ENCODE peak calls at places on chromosomes 5 and 9, in seven cellular contexts. F is OCI-LY7; R is uterus; G is fibroblast of pulmonary artery; E is CD4-positive, alpha-beta T cell; O is AG09319; C is heart left ventricle. I is an unnamed sample.
A peak's percentile ranks its signal among the peaks of the same experiment; 100 is the strongest.

GRCh38 chr9:92055624-92056023 is 59.6 kb downstream of the SPTLC1 start:
- DNase-seq in O (no peak), C (no peak), G (no peak), F (no peak), R (no peak), E (no peak), I (no peak)

GRCh38 chr9:73039253-73039915 is 86.5 kb upstream of the ALDH1A1 start:
- DNase-seq in G (peak; percentile 76), E (no peak), R (peak; percentile 51), C (no peak), F (no peak), O (no peak), I (no peak)

GRCh38 chr9:84271004-84271886 is 69.3 kb downstream of the SLC28A3 start:
- DNase-seq in E (no peak), R (peak; percentile 18), F (peak; percentile 1), G (peak; percentile 81), C (peak; percentile 47), O (peak; percentile 16), I (peak; percentile 64)

GRCh38 chr5:111774525-111774924 is 17.5 kb upstream of the NREP start:
- DNase-seq in C (peak; percentile 38), R (no peak), E (no peak), G (peak; percentile 78), F (peak; percentile 49), O (no peak), I (no peak)

GRCh38 chr5:17169507-17169906 is 47.9 kb upstream of the BASP1 start:
- DNase-seq in E (no peak), C (no peak), G (peak; percentile 92), O (no peak), R (no peak), F (no peak), I (no peak)

GRCh38 chr5:149731617-149732400 is 1.7 kb downstream of the PPARGC1B start:
- DNase-seq in F (peak; percentile 89), C (peak; percentile 93), G (peak; percentile 81), O (no peak), E (peak; percentile 50), R (peak; percentile 80), I (peak; percentile 92)

GRCh38 chr5:96790851-96791513 is 16.8 kb downstream of the ERAP1 start:
- DNase-seq in R (no peak), F (no peak), G (peak; percentile 53), O (no peak), E (no peak), C (no peak), I (no peak)

GRCh38 chr9:136882109-136882946 is 4.0 kb upstream of the TRAF2 start:
- DNase-seq in F (peak; percentile 25), O (peak; percentile 48), C (peak; percentile 47), R (no peak), E (peak; percentile 58), G (peak; percentile 73), I (peak; percentile 88)

GRCh38 chr9:3008091-3008490 is 164.2 kb upstream of the PUM3 start:
- DNase-seq in F (no peak), R (no peak), C (no peak), G (no peak), E (no peak), O (no peak), I (no peak)
- TF ChIP-seq CTCF in F (no peak), R (no peak), C (no peak), G (no peak), E (no peak), O (no peak), I (no peak)

DNA sequence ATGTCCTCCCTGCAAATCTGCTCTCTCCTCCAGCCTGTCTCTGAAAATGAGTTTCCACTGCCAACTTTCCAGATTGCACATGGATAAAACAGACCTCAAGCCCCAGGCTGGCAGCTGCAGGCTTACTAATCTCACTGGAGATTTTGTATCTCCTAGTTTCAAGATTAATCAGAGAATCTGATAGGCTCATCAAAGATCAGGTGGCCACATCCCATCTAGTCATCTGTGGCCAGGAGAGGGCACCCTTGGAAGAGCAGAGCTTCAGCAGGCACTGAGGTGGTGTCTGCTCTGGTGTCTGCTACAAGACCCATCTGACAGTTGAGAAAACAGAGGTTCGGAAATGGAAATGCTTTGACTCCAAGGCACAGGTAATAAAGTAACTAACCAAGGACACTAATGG is 179.0 kb downstream of the MSX2 start:
- DNase-seq in G (no peak), E (no peak), F (no peak), C (no peak), O (no peak), R (no peak), I (no peak)
- TF ChIP-seq CTCF in G (no peak), E (no peak), F (peak; percentile 20), C (no peak), O (no peak), R (no peak), I (no peak)

DNA sequence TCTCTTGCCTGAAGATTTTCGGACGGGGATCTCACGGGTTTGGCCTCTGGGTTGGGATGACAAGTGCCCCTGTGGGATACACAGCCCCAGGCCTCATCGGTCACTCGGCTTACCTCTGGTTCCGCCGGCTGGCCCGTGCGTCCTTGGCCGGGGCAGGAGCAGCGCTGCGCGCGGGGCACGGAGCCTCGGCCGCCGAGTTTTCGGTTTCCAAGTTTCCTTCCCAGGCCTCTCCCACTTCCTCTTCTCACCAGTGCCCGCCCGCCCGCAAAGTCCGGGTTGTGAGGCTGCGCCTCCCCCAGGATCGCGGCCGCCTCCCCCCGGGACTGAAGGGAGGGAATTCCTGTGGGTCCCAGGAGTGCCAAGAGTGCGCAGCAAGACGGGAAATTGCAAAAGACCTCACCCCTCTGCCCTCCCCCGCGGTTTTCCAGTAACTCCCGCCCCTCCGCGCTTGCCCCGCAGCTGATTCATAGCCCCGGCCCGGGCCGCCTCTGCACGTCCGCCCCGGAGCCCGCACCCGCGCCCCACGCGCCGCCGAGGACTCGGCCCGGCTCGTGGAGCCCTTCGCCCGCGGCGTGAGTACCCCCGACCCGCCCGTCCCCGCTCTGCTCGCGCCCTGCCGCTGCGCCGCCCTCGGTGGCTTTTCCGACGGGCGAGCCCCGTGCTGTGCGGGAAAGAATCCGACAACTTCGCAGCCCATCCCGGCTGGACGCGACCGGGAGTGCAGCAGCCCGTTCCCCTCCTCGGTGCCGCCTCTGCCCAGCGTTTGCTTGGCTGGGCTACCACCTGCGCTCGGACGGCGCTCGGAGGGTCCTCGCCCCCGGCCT is at the start of gene OSMR:
- DNase-seq in C (peak; percentile 93), G (peak; percentile 99), E (no peak), R (peak; percentile 97), F (no peak), O (peak; percentile 98), I (peak; percentile 35)
- TF ChIP-seq CTCF in C (no peak), G (no peak), E (no peak), R (no peak), F (no peak), O (no peak), I (no peak)

GRCh38 chr5:42993516-42994284 is 46.4 kb downstream of the ANXA2R start:
- DNase-seq in R (no peak), E (peak; percentile 62), O (no peak), C (no peak), G (peak; percentile 93), F (peak; percentile 46), I (no peak)

GRCh38 chr5:42992035-42992570 is 48.0 kb downstream of the ANXA2R start:
- DNase-seq in R (peak; percentile 61), G (peak; percentile 95), O (no peak), F (no peak), E (peak; percentile 71), C (peak; percentile 91), I (peak; percentile 73)

GRCh38 chr5:42991477-42992034 is 48.6 kb downstream of the ANXA2R start:
- DNase-seq in C (no peak), R (no peak), F (no peak), O (no peak), G (no peak), E (no peak), I (peak; percentile 74)

GRCh38 chr5:42994285-42995151 is 45.6 kb downstream of the ANXA2R start:
- DNase-seq in C (peak; percentile 88), E (peak; percentile 84), O (no peak), F (peak; percentile 92), G (peak; percentile 95), R (peak; percentile 84), I (peak; percentile 65)

DNA sequence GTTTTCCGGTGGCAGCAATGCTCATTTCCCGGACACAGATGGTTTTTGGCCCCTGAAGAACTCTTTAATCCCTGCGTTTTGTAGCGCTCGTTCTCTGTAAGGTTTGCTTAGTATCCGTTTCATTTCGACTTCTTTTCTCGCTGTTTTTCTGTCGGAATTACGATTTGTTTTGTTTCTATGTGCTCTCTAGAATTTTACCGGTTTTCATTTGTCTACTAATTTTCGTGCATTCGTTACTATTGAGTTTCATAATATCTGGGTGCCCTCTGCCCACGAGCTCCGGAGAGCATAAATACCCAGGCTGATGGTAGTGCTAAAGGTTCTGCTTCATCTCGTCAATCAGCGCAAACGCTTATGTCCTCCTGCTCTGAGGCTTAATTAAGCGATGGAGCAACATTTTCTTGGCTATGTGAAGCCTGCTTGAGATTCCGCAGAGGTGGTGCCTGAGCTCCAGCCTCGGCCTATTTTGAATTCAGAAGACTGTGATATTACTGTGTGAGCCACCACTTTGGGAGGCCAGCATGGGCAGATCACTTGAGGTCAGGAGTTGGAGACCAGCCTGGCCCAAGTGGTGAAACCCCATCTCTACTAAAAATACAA is 44.9 kb downstream of the ANXA2R start:
- DNase-seq in O (no peak), R (no peak), C (no peak), E (no peak), G (peak; percentile 46), F (no peak), I (no peak)
- TF ChIP-seq CTCF in O (no peak), R (no peak), C (no peak), E (no peak), G (no peak), F (peak; percentile 56), I (no peak)

DNA sequence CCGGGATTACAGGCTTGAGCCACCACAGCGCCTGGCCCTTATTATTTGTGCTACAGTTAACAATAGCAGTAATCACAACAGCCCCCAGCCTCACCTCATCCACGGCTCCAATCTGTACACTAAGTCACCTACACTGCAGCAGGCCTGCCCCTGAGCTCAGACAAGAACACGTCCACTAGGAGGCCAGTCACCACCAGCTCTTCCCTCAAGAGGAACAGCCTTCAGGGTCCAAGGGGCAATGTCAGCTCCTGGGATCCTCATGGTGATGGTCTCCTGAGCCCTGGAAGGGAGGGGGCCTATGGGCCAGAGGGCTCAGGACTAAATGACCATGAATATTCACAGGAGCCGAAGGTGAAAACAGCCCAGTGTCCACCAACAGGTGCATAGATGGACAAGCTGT is 67.7 kb downstream of the VAV2 start:
- DNase-seq in E (no peak), G (no peak), C (no peak), R (no peak), F (no peak), O (no peak), I (no peak)
- TF ChIP-seq CTCF in E (no peak), G (no peak), C (no peak), R (no peak), F (no peak), O (no peak), I (no peak)